ENCODE peak calls at places on chromosome 14, in ten cellular contexts. Z is HFF-Myc, R is GM04504, X is SHP77, V is T-helper 2 cell, H is NCI-H510A, J is cardiac muscle cell, U is heart left ventricle, S is sigmoid colon, Q is RWPE1. M is an unnamed sample.

GRCh38 chr14:61925043-61925442 is 162.8 kb downstream of the SNAPC1 start:
- DNase-seq in U (no peak), S (no peak), X (no peak), Q (no peak), J (peak), Z (no peak), R (no peak), H (no peak), V (no peak), M (no peak)

GRCh38 chr14:77097006-77097688 is 911 bp upstream of the CIPC start:
- DNase-seq in S (no peak), Z (no peak), X (peak), V (no peak), R (no peak), J (no peak), H (no peak), U (no peak), Q (no peak), M (no peak)

GRCh38 chr14:49857427-49858003 is 4.9 kb upstream of the NEMF start:
- DNase-seq in X (no peak), H (no peak), Z (no peak), V (no peak), S (no peak), R (no peak), J (peak), U (no peak), Q (no peak), M (no peak)

GRCh38 chr14:57871487-57872080 is 5.7 kb upstream of the SLC35F4 start:
- DNase-seq in X (no peak), U (peak), R (no peak), S (no peak), Q (peak), V (peak), J (peak), H (no peak), Z (peak), M (no peak)

GRCh38 chr14:38208825-38209562 is 1.3 kb downstream of the SSTR1 start:
- DNase-seq in S (no peak), J (peak), U (no peak), H (peak), V (peak), Q (no peak), X (no peak), Z (no peak), R (peak), M (no peak)

GRCh38 chr14:24171422-24172260 is at the start of gene REC8:
- DNase-seq in Q (no peak), S (peak), X (peak), Z (no peak), R (no peak), V (peak), U (peak), H (peak), J (peak), M (peak)

GRCh38 chr14:92259613-92260357 is 63.2 kb upstream of the SLC24A4 start:
- DNase-seq in X (no peak), S (no peak), H (no peak), Z (no peak), U (no peak), V (peak), Q (no peak), R (no peak), J (no peak), M (no peak)

GRCh38 chr14:103905861-103906456 is 22.3 kb upstream of the TDRD9 start:
- DNase-seq in S (no peak), R (no peak), U (no peak), J (no peak), H (no peak), V (no peak), Q (no peak), Z (no peak), X (peak), M (peak)

GRCh38 chr14:100222219-100223093 is 16.5 kb upstream of the YY1 start:
- DNase-seq in R (no peak), H (no peak), X (no peak), Z (no peak), Q (no peak), U (no peak), S (no peak), J (no peak), V (peak), M (no peak)

GRCh38 chr14:83568141-83568540 is 1961.8 kb upstream of the FLRT2 start:
- DNase-seq in R (no peak), S (no peak), J (no peak), Q (no peak), U (no peak), H (no peak), V (no peak), X (no peak), Z (no peak), M (no peak)

GRCh38 chr14:77007975-77008421 is 20.5 kb downstream of the IRF2BPL start:
- DNase-seq in Z (no peak), J (no peak), R (no peak), H (peak), V (no peak), U (peak), Q (peak), S (no peak), X (no peak), M (no peak)

GRCh38 chr14:60183724-60184596 is 18.8 kb upstream of the DHRS7 start:
- DNase-seq in V (peak), H (peak), J (peak), U (no peak), R (no peak), Q (no peak), S (no peak), Z (no peak), X (peak), M (peak)

GRCh38 chr14:31964979-31965734 is 111.9 kb upstream of the ARHGAP5 start:
- DNase-seq in R (no peak), S (no peak), H (no peak), V (no peak), J (no peak), X (no peak), U (no peak), Q (no peak), Z (no peak), M (no peak)

GRCh38 chr14:76464856-76465255 is 88.9 kb downstream of the ESRRB start:
- DNase-seq in J (peak), Q (no peak), S (no peak), V (no peak), Z (no peak), U (no peak), R (no peak), H (no peak), X (no peak), M (no peak)

GRCh38 chr14:65927871-65928270 is 515.3 kb downstream of the FUT8 start:
- DNase-seq in U (no peak), R (no peak), H (peak), Z (no peak), S (no peak), Q (no peak), J (no peak), X (peak), V (peak), M (peak)

GRCh38 chr14:30551460-30551859 is 7.5 kb upstream of the G2E3 start:
- DNase-seq in Z (no peak), S (no peak), Q (no peak), U (no peak), H (peak), J (no peak), R (no peak), X (peak), V (no peak), M (no peak)

GRCh38 chr14:102221026-102221425 is 81.3 kb downstream of the WDR20 start:
- DNase-seq in H (no peak), S (no peak), U (no peak), X (no peak), J (no peak), V (no peak), Q (peak), R (no peak), Z (no peak), M (no peak)